ENCODE peak calls at places on chromosomes 7 and 10, in four cellular contexts. One of them, this sample, is unnamed.
A peak's percentile ranks its signal among the peaks of the same experiment; 100 is the strongest.

GRCh38 chr7:113285411-113285810 is 167.1 kb upstream of the SMIM30 start:
- DNase-seq in WTC11: no peak
- DNase-seq in HepG2: no peak
- DNase-seq in K562: no peak
- DNase-seq in this sample: no peak

GRCh38 chr10:107614939-107615665 is 450.6 kb upstream of the SORCS1 start:
- DNase-seq in WTC11: no peak
- DNase-seq in HepG2: no peak
- DNase-seq in K562: no peak
- DNase-seq in this sample: no peak

GRCh38 chr10:127155221-127155620 is 41.2 kb downstream of the INSYN2A start:
- DNase-seq in WTC11: no peak
- DNase-seq in HepG2: no peak
- DNase-seq in K562: no peak
- DNase-seq in this sample: no peak

GRCh38 chr7:117993377-117994003 is 120.2 kb upstream of the CTTNBP2 start:
- DNase-seq in WTC11: peak; percentile 74
- DNase-seq in HepG2: peak; percentile 18
- DNase-seq in K562: peak; percentile 60
- DNase-seq in this sample: peak; percentile 43

GRCh38 chr10:131738396-131738735 is 162.4 kb upstream of the PPP2R2D start:
- DNase-seq in WTC11: no peak
- DNase-seq in HepG2: no peak
- DNase-seq in K562: no peak
- DNase-seq in this sample: no peak

GRCh38 chr7:55066938-55067337 is 48.1 kb downstream of the EGFR start:
- DNase-seq in WTC11: no peak
- DNase-seq in HepG2: no peak
- DNase-seq in K562: no peak
- DNase-seq in this sample: no peak

GRCh38 chr7:92851732-92852131 is 15.4 kb upstream of the CDK6 start:
- DNase-seq in WTC11: no peak
- DNase-seq in HepG2: no peak
- DNase-seq in K562: no peak
- DNase-seq in this sample: no peak

GRCh38 chr7:37943905-37944736 is 23.7 kb downstream of the EPDR1 start:
- DNase-seq in WTC11: no peak
- DNase-seq in HepG2: peak; percentile 92
- DNase-seq in K562: no peak
- DNase-seq in this sample: no peak

GRCh38 chr7:19079066-19079465 is 38.4 kb downstream of the TWIST1 start:
- DNase-seq in WTC11: no peak
- DNase-seq in HepG2: no peak
- DNase-seq in K562: no peak
- DNase-seq in this sample: no peak

GRCh38 chr10:11180228-11180627 is 162.6 kb downstream of the CELF2 start:
- DNase-seq in WTC11: no peak
- DNase-seq in HepG2: no peak
- DNase-seq in K562: peak; percentile 44
- DNase-seq in this sample: no peak

GRCh38 chr10:24012249-24012803 is 196.6 kb upstream of the KIAA1217 start:
- DNase-seq in WTC11: no peak
- DNase-seq in HepG2: no peak
- DNase-seq in K562: no peak
- DNase-seq in this sample: no peak

GRCh38 chr7:100489824-100490223 is 6.1 kb downstream of the NYAP1 start:
- DNase-seq in WTC11: peak; percentile 85
- DNase-seq in HepG2: peak; percentile 89
- DNase-seq in K562: peak; percentile 96
- DNase-seq in this sample: peak; percentile 87

GRCh38 chr10:22552888-22553378 is 161.4 kb downstream of the PIP4K2A start:
- DNase-seq in WTC11: no peak
- DNase-seq in HepG2: no peak
- DNase-seq in K562: no peak
- DNase-seq in this sample: no peak

GRCh38 chr10:47152861-47153349 is 147.1 kb upstream of the GDF10 start:
- DNase-seq in WTC11: no peak
- DNase-seq in HepG2: no peak
- DNase-seq in K562: no peak
- DNase-seq in this sample: peak; percentile 33

GRCh38 chr7:18352339-18353255 is 143.0 kb upstream of the HDAC9 start:
- DNase-seq in WTC11: peak; percentile 39
- DNase-seq in HepG2: peak; percentile 5
- DNase-seq in K562: peak; percentile 37
- DNase-seq in this sample: peak; percentile 18

GRCh38 chr10:110897184-110897583 is 21.8 kb downstream of the BBIP1 start:
- DNase-seq in WTC11: no peak
- DNase-seq in HepG2: no peak
- DNase-seq in K562: no peak
- DNase-seq in this sample: no peak

GRCh38 chr10:6494934-6495592 is 85.0 kb downstream of the PRKCQ start:
- DNase-seq in WTC11: no peak
- DNase-seq in HepG2: no peak
- DNase-seq in K562: no peak
- DNase-seq in this sample: no peak

GRCh38 chr7:2729893-2730716 is 42.1 kb downstream of the AMZ1 start:
- DNase-seq in WTC11: peak; percentile 9
- DNase-seq in HepG2: no peak
- DNase-seq in K562: no peak
- DNase-seq in this sample: no peak

GRCh38 chr10:88952647-88953111 is at the start of gene ACTA2:
- DNase-seq in WTC11: no peak
- DNase-seq in HepG2: no peak
- DNase-seq in K562: no peak
- DNase-seq in this sample: no peak

GRCh38 chr7:137547477-137547876 is 203.9 kb upstream of the PTN start:
- DNase-seq in WTC11: no peak
- DNase-seq in HepG2: no peak
- DNase-seq in K562: no peak
- DNase-seq in this sample: no peak

GRCh38 chr7:55043691-55044090 is 24.9 kb downstream of the EGFR start:
- DNase-seq in WTC11: no peak
- DNase-seq in HepG2: no peak
- DNase-seq in K562: no peak
- DNase-seq in this sample: no peak

GRCh38 chr7:35565927-35566326 is 129.0 kb downstream of the HERPUD2 start:
- DNase-seq in WTC11: no peak
- DNase-seq in HepG2: no peak
- DNase-seq in K562: no peak
- DNase-seq in this sample: no peak

GRCh38 chr7:44216019-44216418 is 15.2 kb downstream of the YKT6 start:
- DNase-seq in WTC11: peak; percentile 7
- DNase-seq in HepG2: no peak
- DNase-seq in K562: no peak
- DNase-seq in this sample: no peak
- TF ChIP-seq HMGXB4 in WTC11: no peak
- TF ChIP-seq HMGXB4 in HepG2: no peak
- TF ChIP-seq HMGXB4 in K562: no peak
- TF ChIP-seq HMGXB4 in this sample: no peak

GRCh38 chr10:56856569-56856968 is 495.5 kb upstream of the ZWINT start:
- DNase-seq in WTC11: no peak
- DNase-seq in HepG2: no peak
- DNase-seq in K562: no peak
- DNase-seq in this sample: no peak
- TF ChIP-seq HMGXB4 in WTC11: no peak
- TF ChIP-seq HMGXB4 in HepG2: no peak
- TF ChIP-seq HMGXB4 in K562: no peak
- TF ChIP-seq HMGXB4 in this sample: no peak

DNA sequence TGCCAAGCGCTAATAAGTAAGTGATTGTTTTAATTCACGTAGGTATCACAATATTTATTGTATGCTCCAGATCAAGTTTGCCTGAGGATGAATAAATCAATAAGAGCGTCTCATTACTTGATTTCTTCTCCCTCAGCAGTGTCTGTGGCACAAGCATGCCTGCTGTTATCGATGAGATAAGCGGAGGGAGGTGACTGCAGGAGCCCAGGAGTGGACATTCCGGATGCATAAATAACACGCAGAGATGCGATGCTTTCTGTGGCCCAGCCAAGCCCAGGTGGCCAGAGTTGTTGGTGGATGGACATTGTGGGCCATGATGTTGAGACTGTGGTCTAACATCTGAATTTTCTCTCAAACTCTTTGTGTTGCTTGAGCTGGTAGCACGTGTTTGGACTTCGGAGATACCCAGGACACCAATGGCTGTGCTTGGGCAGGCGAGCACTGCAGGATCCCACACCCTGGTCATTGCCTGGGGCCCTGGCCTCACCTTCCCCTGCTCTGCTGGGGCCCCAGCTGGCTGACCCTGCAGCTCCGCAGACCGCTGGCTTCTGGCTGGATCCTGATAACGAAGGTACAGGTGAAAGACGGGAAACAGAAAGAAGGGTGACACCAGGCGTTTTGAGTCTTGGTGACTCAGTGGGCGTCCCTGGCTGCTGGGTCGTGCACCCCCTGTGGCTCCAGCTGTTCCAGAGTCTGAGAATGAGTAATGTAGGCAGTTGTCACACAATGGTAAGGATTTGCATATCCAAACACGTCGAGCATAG is 31.2 kb upstream of the MNX1 start:
- DNase-seq in WTC11: no peak
- DNase-seq in HepG2: no peak
- DNase-seq in K562: peak; percentile 42
- DNase-seq in this sample: no peak
- TF ChIP-seq HMGXB4 in WTC11: no peak
- TF ChIP-seq HMGXB4 in HepG2: no peak
- TF ChIP-seq HMGXB4 in K562: no peak
- TF ChIP-seq HMGXB4 in this sample: no peak

DNA sequence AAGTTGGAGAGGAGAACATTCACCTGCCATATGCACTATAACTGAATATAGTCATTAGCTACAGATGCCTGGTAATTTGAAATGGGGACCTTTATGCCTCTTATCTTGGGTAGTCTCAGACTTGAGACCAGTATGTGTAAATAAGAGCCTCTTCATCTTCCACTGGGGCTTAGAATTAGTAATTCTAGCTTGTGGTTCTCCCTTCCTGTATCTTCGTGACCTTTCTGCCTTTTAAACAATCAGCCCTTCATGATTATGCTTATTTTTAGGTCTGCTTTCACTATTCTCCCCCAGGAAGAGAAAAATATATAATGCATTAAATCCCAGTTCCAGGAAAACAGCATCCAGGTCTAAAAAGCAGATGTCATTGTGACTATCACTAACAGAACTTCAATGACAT is 79.7 kb upstream of the COL1A2 start:
- DNase-seq in WTC11: no peak
- DNase-seq in HepG2: no peak
- DNase-seq in K562: no peak
- DNase-seq in this sample: no peak
- TF ChIP-seq HMGXB4 in WTC11: no peak
- TF ChIP-seq HMGXB4 in HepG2: no peak
- TF ChIP-seq HMGXB4 in K562: no peak
- TF ChIP-seq HMGXB4 in this sample: no peak

GRCh38 chr7:30546596-30546995 is 42.0 kb upstream of the GGCT start:
- DNase-seq in WTC11: no peak
- DNase-seq in HepG2: no peak
- DNase-seq in K562: no peak
- DNase-seq in this sample: no peak
- TF ChIP-seq HMGXB4 in WTC11: no peak
- TF ChIP-seq HMGXB4 in HepG2: no peak
- TF ChIP-seq HMGXB4 in K562: no peak
- TF ChIP-seq HMGXB4 in this sample: no peak

DNA sequence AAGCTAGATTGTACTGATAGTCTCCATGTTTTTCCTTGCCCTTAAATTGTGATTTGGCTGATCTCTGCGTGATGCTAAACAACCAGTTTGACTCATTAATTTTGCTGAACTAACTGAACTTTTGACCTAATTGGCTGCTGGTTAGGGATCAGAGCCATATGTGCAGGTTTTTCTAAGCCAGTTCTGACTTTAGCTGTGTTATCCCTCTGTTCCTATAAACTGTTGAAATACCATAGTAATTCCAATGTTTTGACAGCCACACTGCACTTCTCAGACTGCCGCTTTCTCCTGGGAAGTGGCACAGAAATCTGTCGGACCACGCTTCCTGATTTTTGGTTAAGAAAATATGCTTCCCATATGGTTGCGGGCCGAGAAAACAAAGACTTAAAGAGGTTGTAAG is 42.2 kb downstream of the TBXAS1 start:
- DNase-seq in WTC11: no peak
- DNase-seq in HepG2: no peak
- DNase-seq in K562: no peak
- DNase-seq in this sample: no peak
- TF ChIP-seq HMGXB4 in WTC11: no peak
- TF ChIP-seq HMGXB4 in HepG2: no peak
- TF ChIP-seq HMGXB4 in K562: no peak
- TF ChIP-seq HMGXB4 in this sample: no peak

GRCh38 chr7:98073047-98073446 is 33.6 kb upstream of the LMTK2 start:
- DNase-seq in WTC11: no peak
- DNase-seq in HepG2: no peak
- DNase-seq in K562: no peak
- DNase-seq in this sample: no peak
- TF ChIP-seq HMGXB4 in WTC11: no peak
- TF ChIP-seq HMGXB4 in HepG2: no peak
- TF ChIP-seq HMGXB4 in K562: no peak
- TF ChIP-seq HMGXB4 in this sample: no peak